ENCODE peak calls at places on chromosomes 16 and 17, in eight cellular contexts. One of them, this sample, is unnamed. For H3K4me1 and H3K36me3, the result is how much of the 10 kb centered on the place peaks cover.

GRCh38 chr17:17915183-17915582 is 57.0 kb downstream of the TOM1L2 start:
- DNase-seq in psoas muscle: no peak
- DNase-seq in naive thymus-derived CD4-positive, alpha-beta T cell: no peak
- DNase-seq in left ventricle myocardium inferior: no peak
- DNase-seq in endodermal cell: no peak
- DNase-seq in CD8-positive, alpha-beta memory T cell: no peak
- DNase-seq in Peyer's patch: no peak
- DNase-seq in DND-41: no peak
- DNase-seq in this sample: no peak

GRCh38 chr16:11297492-11298142 is 16.5 kb upstream of the PRM1 start:
- DNase-seq in psoas muscle: peak
- DNase-seq in naive thymus-derived CD4-positive, alpha-beta T cell: peak
- DNase-seq in left ventricle myocardium inferior: peak
- DNase-seq in endodermal cell: peak
- DNase-seq in CD8-positive, alpha-beta memory T cell: peak
- DNase-seq in Peyer's patch: peak
- DNase-seq in DND-41: peak
- DNase-seq in this sample: peak

GRCh38 chr17:6215071-6216035 is 145.2 kb downstream of the WSCD1 start:
- DNase-seq in psoas muscle: no peak
- DNase-seq in naive thymus-derived CD4-positive, alpha-beta T cell: no peak
- DNase-seq in left ventricle myocardium inferior: no peak
- DNase-seq in endodermal cell: peak
- DNase-seq in CD8-positive, alpha-beta memory T cell: no peak
- DNase-seq in Peyer's patch: no peak
- DNase-seq in DND-41: no peak
- DNase-seq in this sample: no peak

GRCh38 chr16:12896562-12896961 is 4.8 kb upstream of the SHISA9 start:
- DNase-seq in psoas muscle: no peak
- DNase-seq in naive thymus-derived CD4-positive, alpha-beta T cell: no peak
- DNase-seq in left ventricle myocardium inferior: no peak
- DNase-seq in endodermal cell: peak
- DNase-seq in CD8-positive, alpha-beta memory T cell: no peak
- DNase-seq in Peyer's patch: no peak
- DNase-seq in DND-41: peak
- DNase-seq in this sample: no peak

GRCh38 chr17:75872434-75873351 is 5.7 kb downstream of the TRIM47 start:
- DNase-seq in psoas muscle: peak
- DNase-seq in naive thymus-derived CD4-positive, alpha-beta T cell: peak
- DNase-seq in left ventricle myocardium inferior: peak
- DNase-seq in endodermal cell: peak
- DNase-seq in CD8-positive, alpha-beta memory T cell: peak
- DNase-seq in Peyer's patch: peak
- DNase-seq in DND-41: peak
- DNase-seq in this sample: peak

GRCh38 chr17:29060475-29060874 is 17.5 kb downstream of the PIPOX start:
- DNase-seq in psoas muscle: no peak
- DNase-seq in naive thymus-derived CD4-positive, alpha-beta T cell: no peak
- DNase-seq in left ventricle myocardium inferior: no peak
- DNase-seq in endodermal cell: no peak
- DNase-seq in CD8-positive, alpha-beta memory T cell: no peak
- DNase-seq in Peyer's patch: no peak
- DNase-seq in DND-41: no peak
- DNase-seq in this sample: no peak

GRCh38 chr16:12881771-12882170 is 19.6 kb upstream of the SHISA9 start:
- DNase-seq in psoas muscle: no peak
- DNase-seq in naive thymus-derived CD4-positive, alpha-beta T cell: no peak
- DNase-seq in left ventricle myocardium inferior: no peak
- DNase-seq in endodermal cell: no peak
- DNase-seq in CD8-positive, alpha-beta memory T cell: no peak
- DNase-seq in Peyer's patch: no peak
- DNase-seq in DND-41: no peak
- DNase-seq in this sample: no peak

GRCh38 chr17:72591500-72592241 is 470.9 kb downstream of the SOX9 start:
- DNase-seq in psoas muscle: no peak
- DNase-seq in naive thymus-derived CD4-positive, alpha-beta T cell: no peak
- DNase-seq in left ventricle myocardium inferior: no peak
- DNase-seq in endodermal cell: peak
- DNase-seq in CD8-positive, alpha-beta memory T cell: no peak
- DNase-seq in Peyer's patch: no peak
- DNase-seq in DND-41: no peak
- DNase-seq in this sample: no peak

GRCh38 chr16:77767826-77768225 is 20.5 kb upstream of the VAT1L start:
- DNase-seq in psoas muscle: no peak
- DNase-seq in naive thymus-derived CD4-positive, alpha-beta T cell: no peak
- DNase-seq in left ventricle myocardium inferior: no peak
- DNase-seq in endodermal cell: no peak
- DNase-seq in CD8-positive, alpha-beta memory T cell: no peak
- DNase-seq in Peyer's patch: no peak
- DNase-seq in DND-41: no peak
- DNase-seq in this sample: no peak

GRCh38 chr17:3004925-3005324 is 58.5 kb downstream of the OR1D5 start:
- DNase-seq in psoas muscle: no peak
- DNase-seq in naive thymus-derived CD4-positive, alpha-beta T cell: no peak
- DNase-seq in left ventricle myocardium inferior: no peak
- DNase-seq in endodermal cell: no peak
- DNase-seq in CD8-positive, alpha-beta memory T cell: no peak
- DNase-seq in Peyer's patch: no peak
- DNase-seq in DND-41: no peak
- DNase-seq in this sample: no peak

GRCh38 chr17:76270770-76271668 is 5.9 kb downstream of the UBALD2 start:
- DNase-seq in psoas muscle: no peak
- DNase-seq in naive thymus-derived CD4-positive, alpha-beta T cell: peak
- DNase-seq in left ventricle myocardium inferior: no peak
- DNase-seq in endodermal cell: no peak
- DNase-seq in CD8-positive, alpha-beta memory T cell: peak
- DNase-seq in Peyer's patch: peak
- DNase-seq in DND-41: no peak
- DNase-seq in this sample: no peak

GRCh38 chr17:73820686-73821448 is 176.6 kb upstream of the SDK2 start:
- DNase-seq in psoas muscle: no peak
- DNase-seq in naive thymus-derived CD4-positive, alpha-beta T cell: no peak
- DNase-seq in left ventricle myocardium inferior: no peak
- DNase-seq in endodermal cell: peak
- DNase-seq in CD8-positive, alpha-beta memory T cell: no peak
- DNase-seq in Peyer's patch: no peak
- DNase-seq in DND-41: no peak
- DNase-seq in this sample: no peak

GRCh38 chr16:46801428-46802049 is 29.4 kb downstream of the C16orf87 start:
- DNase-seq in psoas muscle: no peak
- DNase-seq in naive thymus-derived CD4-positive, alpha-beta T cell: no peak
- DNase-seq in left ventricle myocardium inferior: no peak
- DNase-seq in endodermal cell: no peak
- DNase-seq in CD8-positive, alpha-beta memory T cell: no peak
- DNase-seq in Peyer's patch: no peak
- DNase-seq in DND-41: no peak
- DNase-seq in this sample: no peak

GRCh38 chr16:592518-593306 is 2.8 kb downstream of the RAB40C start:
- DNase-seq in psoas muscle: peak
- DNase-seq in naive thymus-derived CD4-positive, alpha-beta T cell: no peak
- DNase-seq in left ventricle myocardium inferior: no peak
- DNase-seq in endodermal cell: no peak
- DNase-seq in CD8-positive, alpha-beta memory T cell: no peak
- DNase-seq in Peyer's patch: no peak
- DNase-seq in DND-41: no peak
- DNase-seq in this sample: no peak

GRCh38 chr17:81037026-81037782 is 2.3 kb downstream of the BAIAP2 start:
- DNase-seq in psoas muscle: peak
- DNase-seq in naive thymus-derived CD4-positive, alpha-beta T cell: no peak
- DNase-seq in left ventricle myocardium inferior: peak
- DNase-seq in endodermal cell: no peak
- DNase-seq in CD8-positive, alpha-beta memory T cell: no peak
- DNase-seq in Peyer's patch: no peak
- DNase-seq in DND-41: no peak
- DNase-seq in this sample: no peak

GRCh38 chr17:17078832-17079231 is 36.6 kb downstream of the MPRIP start:
- DNase-seq in psoas muscle: no peak
- DNase-seq in naive thymus-derived CD4-positive, alpha-beta T cell: no peak
- DNase-seq in left ventricle myocardium inferior: no peak
- DNase-seq in endodermal cell: no peak
- DNase-seq in CD8-positive, alpha-beta memory T cell: no peak
- DNase-seq in Peyer's patch: no peak
- DNase-seq in DND-41: no peak
- DNase-seq in this sample: no peak

GRCh38 chr16:58049697-58050185 is 24.2 kb downstream of the MMP15 start:
- DNase-seq in psoas muscle: no peak
- DNase-seq in naive thymus-derived CD4-positive, alpha-beta T cell: no peak
- DNase-seq in left ventricle myocardium inferior: no peak
- DNase-seq in endodermal cell: peak
- DNase-seq in CD8-positive, alpha-beta memory T cell: no peak
- DNase-seq in Peyer's patch: no peak
- DNase-seq in DND-41: no peak
- DNase-seq in this sample: no peak

GRCh38 chr17:38341035-38341721 is 2.6 kb downstream of the GPR179 start:
- DNase-seq in psoas muscle: peak
- DNase-seq in naive thymus-derived CD4-positive, alpha-beta T cell: no peak
- DNase-seq in left ventricle myocardium inferior: peak
- DNase-seq in endodermal cell: peak
- DNase-seq in CD8-positive, alpha-beta memory T cell: no peak
- DNase-seq in Peyer's patch: no peak
- DNase-seq in DND-41: no peak
- DNase-seq in this sample: no peak

GRCh38 chr16:78684040-78684611 is 584.7 kb downstream of the WWOX start:
- DNase-seq in psoas muscle: peak
- DNase-seq in naive thymus-derived CD4-positive, alpha-beta T cell: no peak
- DNase-seq in left ventricle myocardium inferior: peak
- DNase-seq in endodermal cell: no peak
- DNase-seq in CD8-positive, alpha-beta memory T cell: no peak
- DNase-seq in Peyer's patch: peak
- DNase-seq in DND-41: no peak
- DNase-seq in this sample: no peak

DNA sequence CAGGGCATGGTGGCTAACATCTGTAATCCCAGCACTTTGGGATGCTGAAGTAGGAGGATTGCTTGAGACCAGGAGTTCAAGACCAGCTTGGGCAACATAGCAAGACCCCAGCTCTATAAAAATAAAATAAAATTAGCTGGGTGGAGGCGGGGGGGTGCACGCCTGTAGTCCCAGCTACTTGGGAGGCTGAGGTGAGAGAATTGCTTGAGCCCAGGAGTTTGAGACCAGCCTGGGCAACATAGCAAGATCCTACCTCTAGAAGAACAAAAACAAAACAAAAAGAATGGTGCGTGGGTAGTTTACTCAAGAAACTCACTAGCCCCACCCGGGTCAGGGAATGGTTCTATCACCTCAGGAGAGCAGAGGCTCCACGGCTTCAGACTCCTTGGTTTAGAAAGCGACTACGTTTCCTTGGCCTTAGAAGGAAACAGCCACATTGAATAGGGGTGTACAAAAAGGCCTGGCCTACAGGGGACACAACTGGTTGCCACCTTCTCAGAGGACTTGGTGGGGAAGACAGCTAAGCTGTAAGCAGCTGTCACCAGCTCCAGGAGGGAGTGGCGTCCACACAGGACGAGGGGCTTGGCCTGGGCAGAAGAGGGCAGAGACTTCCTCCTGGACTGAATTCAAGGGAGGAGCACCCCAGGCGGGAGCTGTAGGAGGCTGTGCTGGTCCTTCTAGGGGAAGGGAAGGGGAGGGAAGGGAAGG is 717 bp downstream of the TK1 start:
- DNase-seq in psoas muscle: no peak
- DNase-seq in naive thymus-derived CD4-positive, alpha-beta T cell: no peak
- DNase-seq in left ventricle myocardium inferior: peak
- DNase-seq in endodermal cell: peak
- DNase-seq in CD8-positive, alpha-beta memory T cell: no peak
- DNase-seq in Peyer's patch: no peak
- DNase-seq in DND-41: peak
- DNase-seq in this sample: peak
- H3K4me1 ChIP-seq in psoas muscle: under half
- H3K4me1 ChIP-seq in naive thymus-derived CD4-positive, alpha-beta T cell: under half
- H3K4me1 ChIP-seq in left ventricle myocardium inferior: under half
- H3K4me1 ChIP-seq in endodermal cell: under half
- H3K4me1 ChIP-seq in CD8-positive, alpha-beta memory T cell: under half
- H3K4me1 ChIP-seq in Peyer's patch: under half
- H3K4me1 ChIP-seq in DND-41: half or more
- H3K4me1 ChIP-seq in this sample: under half

GRCh38 chr17:57490446-57490845 is 234.1 kb downstream of the MSI2 start:
- DNase-seq in psoas muscle: no peak
- DNase-seq in naive thymus-derived CD4-positive, alpha-beta T cell: no peak
- DNase-seq in left ventricle myocardium inferior: no peak
- DNase-seq in endodermal cell: no peak
- DNase-seq in CD8-positive, alpha-beta memory T cell: no peak
- DNase-seq in Peyer's patch: no peak
- DNase-seq in DND-41: no peak
- DNase-seq in this sample: no peak
- H3K4me3 ChIP-seq in psoas muscle: no peak
- H3K4me3 ChIP-seq in naive thymus-derived CD4-positive, alpha-beta T cell: no peak
- H3K4me3 ChIP-seq in left ventricle myocardium inferior: no peak
- H3K4me3 ChIP-seq in endodermal cell: no peak
- H3K4me3 ChIP-seq in CD8-positive, alpha-beta memory T cell: no peak
- H3K4me3 ChIP-seq in Peyer's patch: no peak
- H3K4me3 ChIP-seq in DND-41: no peak
- H3K4me3 ChIP-seq in this sample: no peak

GRCh38 chr16:1912215-1912543 is 6.0 kb downstream of the HS3ST6 start:
- DNase-seq in psoas muscle: no peak
- DNase-seq in naive thymus-derived CD4-positive, alpha-beta T cell: no peak
- DNase-seq in left ventricle myocardium inferior: no peak
- DNase-seq in endodermal cell: no peak
- DNase-seq in CD8-positive, alpha-beta memory T cell: no peak
- DNase-seq in Peyer's patch: no peak
- DNase-seq in DND-41: no peak
- DNase-seq in this sample: no peak

GRCh38 chr16:1915732-1916653 is 2.2 kb downstream of the HS3ST6 start:
- DNase-seq in psoas muscle: no peak
- DNase-seq in naive thymus-derived CD4-positive, alpha-beta T cell: no peak
- DNase-seq in left ventricle myocardium inferior: no peak
- DNase-seq in endodermal cell: no peak
- DNase-seq in CD8-positive, alpha-beta memory T cell: no peak
- DNase-seq in Peyer's patch: no peak
- DNase-seq in DND-41: no peak
- DNase-seq in this sample: no peak

GRCh38 chr16:1913327-1914083 is 4.7 kb downstream of the HS3ST6 start:
- DNase-seq in psoas muscle: no peak
- DNase-seq in naive thymus-derived CD4-positive, alpha-beta T cell: no peak
- DNase-seq in left ventricle myocardium inferior: no peak
- DNase-seq in endodermal cell: no peak
- DNase-seq in CD8-positive, alpha-beta memory T cell: no peak
- DNase-seq in Peyer's patch: no peak
- DNase-seq in DND-41: no peak
- DNase-seq in this sample: no peak

GRCh38 chr16:1914759-1915387 is 3.3 kb downstream of the HS3ST6 start:
- DNase-seq in psoas muscle: no peak
- DNase-seq in naive thymus-derived CD4-positive, alpha-beta T cell: no peak
- DNase-seq in left ventricle myocardium inferior: no peak
- DNase-seq in endodermal cell: no peak
- DNase-seq in CD8-positive, alpha-beta memory T cell: no peak
- DNase-seq in Peyer's patch: no peak
- DNase-seq in DND-41: no peak
- DNase-seq in this sample: no peak

GRCh38 chr16:1914084-1914608 is 4.1 kb downstream of the HS3ST6 start:
- DNase-seq in psoas muscle: no peak
- DNase-seq in naive thymus-derived CD4-positive, alpha-beta T cell: no peak
- DNase-seq in left ventricle myocardium inferior: no peak
- DNase-seq in endodermal cell: no peak
- DNase-seq in CD8-positive, alpha-beta memory T cell: no peak
- DNase-seq in Peyer's patch: no peak
- DNase-seq in DND-41: no peak
- DNase-seq in this sample: no peak
- H3K36me3 ChIP-seq in psoas muscle: under half
- H3K36me3 ChIP-seq in naive thymus-derived CD4-positive, alpha-beta T cell: under half
- H3K36me3 ChIP-seq in left ventricle myocardium inferior: under half
- H3K36me3 ChIP-seq in endodermal cell: under half
- H3K36me3 ChIP-seq in CD8-positive, alpha-beta memory T cell: under half
- H3K36me3 ChIP-seq in Peyer's patch: under half
- H3K36me3 ChIP-seq in DND-41: under half
- H3K36me3 ChIP-seq in this sample: under half

GRCh38 chr17:57862410-57862989 is 12.7 kb upstream of the MRPS23 start:
- DNase-seq in psoas muscle: no peak
- DNase-seq in naive thymus-derived CD4-positive, alpha-beta T cell: no peak
- DNase-seq in left ventricle myocardium inferior: no peak
- DNase-seq in endodermal cell: peak
- DNase-seq in CD8-positive, alpha-beta memory T cell: no peak
- DNase-seq in Peyer's patch: no peak
- DNase-seq in DND-41: no peak
- DNase-seq in this sample: no peak
- H3K4me1 ChIP-seq in psoas muscle: half or more
- H3K4me1 ChIP-seq in naive thymus-derived CD4-positive, alpha-beta T cell: under half
- H3K4me1 ChIP-seq in left ventricle myocardium inferior: under half
- H3K4me1 ChIP-seq in endodermal cell: under half
- H3K4me1 ChIP-seq in CD8-positive, alpha-beta memory T cell: under half
- H3K4me1 ChIP-seq in Peyer's patch: under half
- H3K4me1 ChIP-seq in DND-41: under half
- H3K4me1 ChIP-seq in this sample: under half